ENCODE peak calls at places on chromosomes 3 and 15, in six cellular contexts. One of them, this sample, is unnamed.
A peak's percentile ranks its signal among the peaks of the same experiment; 100 is the strongest.

GRCh38 chr15:75884041-75884440 is 19.6 kb upstream of the FBXO22 start:
- DNase-seq in tibial artery: no peak
- DNase-seq in fibroblast of pulmonary artery: peak; percentile 53
- DNase-seq in astrocyte of the spinal cord: peak; percentile 53
- DNase-seq in SK-N-SH: no peak
- DNase-seq in cardiac muscle cell: no peak
- DNase-seq in this sample: peak; percentile 55

GRCh38 chr15:79939399-79939798 is 31.6 kb downstream of the BCL2A1 start:
- DNase-seq in tibial artery: no peak
- DNase-seq in fibroblast of pulmonary artery: no peak
- DNase-seq in astrocyte of the spinal cord: no peak
- DNase-seq in SK-N-SH: no peak
- DNase-seq in cardiac muscle cell: no peak
- DNase-seq in this sample: no peak

GRCh38 chr3:66480666-66481065 is 20.2 kb downstream of the LRIG1 start:
- DNase-seq in tibial artery: no peak
- DNase-seq in fibroblast of pulmonary artery: peak; percentile 49
- DNase-seq in astrocyte of the spinal cord: peak; percentile 69
- DNase-seq in SK-N-SH: no peak
- DNase-seq in cardiac muscle cell: no peak
- DNase-seq in this sample: no peak

GRCh38 chr15:55587321-55588069 is 650 bp downstream of the PYGO1 start:
- DNase-seq in tibial artery: peak; percentile 22
- DNase-seq in fibroblast of pulmonary artery: peak; percentile 47
- DNase-seq in astrocyte of the spinal cord: peak; percentile 68
- DNase-seq in SK-N-SH: peak; percentile 83
- DNase-seq in cardiac muscle cell: peak; percentile 66
- DNase-seq in this sample: peak; percentile 51

GRCh38 chr3:87270908-87271727 is 5.3 kb downstream of the POU1F1 start:
- DNase-seq in tibial artery: no peak
- DNase-seq in fibroblast of pulmonary artery: peak; percentile 31
- DNase-seq in astrocyte of the spinal cord: no peak
- DNase-seq in SK-N-SH: no peak
- DNase-seq in cardiac muscle cell: no peak
- DNase-seq in this sample: no peak

GRCh38 chr3:20073683-20074082 is 33.4 kb downstream of the KAT2B start:
- DNase-seq in tibial artery: no peak
- DNase-seq in fibroblast of pulmonary artery: peak; percentile 35
- DNase-seq in astrocyte of the spinal cord: no peak
- DNase-seq in SK-N-SH: no peak
- DNase-seq in cardiac muscle cell: no peak
- DNase-seq in this sample: no peak

GRCh38 chr15:58475573-58476524 is 44.1 kb downstream of the LIPC start:
- DNase-seq in tibial artery: peak; percentile 58
- DNase-seq in fibroblast of pulmonary artery: peak; percentile 77
- DNase-seq in astrocyte of the spinal cord: peak; percentile 75
- DNase-seq in SK-N-SH: no peak
- DNase-seq in cardiac muscle cell: no peak
- DNase-seq in this sample: peak; percentile 35

GRCh38 chr15:78628227-78628626 is 7.4 kb upstream of the CHRNA3 start:
- DNase-seq in tibial artery: no peak
- DNase-seq in fibroblast of pulmonary artery: no peak
- DNase-seq in astrocyte of the spinal cord: no peak
- DNase-seq in SK-N-SH: no peak
- DNase-seq in cardiac muscle cell: no peak
- DNase-seq in this sample: no peak

GRCh38 chr3:36227982-36228381 is 152.3 kb upstream of the STAC start:
- DNase-seq in tibial artery: no peak
- DNase-seq in fibroblast of pulmonary artery: no peak
- DNase-seq in astrocyte of the spinal cord: no peak
- DNase-seq in SK-N-SH: no peak
- DNase-seq in cardiac muscle cell: no peak
- DNase-seq in this sample: peak; percentile 7

GRCh38 chr15:66302489-66302888 is 9.1 kb downstream of the DIS3L start:
- DNase-seq in tibial artery: no peak
- DNase-seq in fibroblast of pulmonary artery: no peak
- DNase-seq in astrocyte of the spinal cord: no peak
- DNase-seq in SK-N-SH: no peak
- DNase-seq in cardiac muscle cell: no peak
- DNase-seq in this sample: no peak

GRCh38 chr15:75961332-75961731 is 50.9 kb downstream of the NRG4 start:
- DNase-seq in tibial artery: no peak
- DNase-seq in fibroblast of pulmonary artery: no peak
- DNase-seq in astrocyte of the spinal cord: no peak
- DNase-seq in SK-N-SH: no peak
- DNase-seq in cardiac muscle cell: no peak
- DNase-seq in this sample: no peak

GRCh38 chr3:159191454-159191853 is 389.6 kb downstream of the MFSD1 start:
- DNase-seq in tibial artery: no peak
- DNase-seq in fibroblast of pulmonary artery: peak; percentile 51
- DNase-seq in astrocyte of the spinal cord: peak; percentile 78
- DNase-seq in SK-N-SH: no peak
- DNase-seq in cardiac muscle cell: no peak
- DNase-seq in this sample: peak; percentile 69

GRCh38 chr3:127265581-127265981 is 22.3 kb downstream of the PRR20G start:
- DNase-seq in tibial artery: no peak
- DNase-seq in fibroblast of pulmonary artery: no peak
- DNase-seq in astrocyte of the spinal cord: no peak
- DNase-seq in SK-N-SH: no peak
- DNase-seq in cardiac muscle cell: no peak
- DNase-seq in this sample: no peak

GRCh38 chr15:42890161-42890913 is 30.2 kb downstream of the TTBK2 start:
- DNase-seq in tibial artery: no peak
- DNase-seq in fibroblast of pulmonary artery: peak; percentile 93
- DNase-seq in astrocyte of the spinal cord: peak; percentile 80
- DNase-seq in SK-N-SH: no peak
- DNase-seq in cardiac muscle cell: no peak
- DNase-seq in this sample: peak; percentile 68

GRCh38 chr3:139774570-139775302 is 97.0 kb upstream of the NMNAT3 start:
- DNase-seq in tibial artery: no peak
- DNase-seq in fibroblast of pulmonary artery: peak; percentile 11
- DNase-seq in astrocyte of the spinal cord: peak; percentile 65
- DNase-seq in SK-N-SH: peak; percentile 36
- DNase-seq in cardiac muscle cell: peak; percentile 24
- DNase-seq in this sample: peak; percentile 90

GRCh38 chr3:188819939-188820338 is 351.8 kb upstream of the TPRG1 start:
- DNase-seq in tibial artery: no peak
- DNase-seq in fibroblast of pulmonary artery: peak; percentile 77
- DNase-seq in astrocyte of the spinal cord: no peak
- DNase-seq in SK-N-SH: no peak
- DNase-seq in cardiac muscle cell: no peak
- DNase-seq in this sample: peak; percentile 68

GRCh38 chr15:62464705-62465104 is 299.6 kb upstream of the C2CD4B start:
- DNase-seq in tibial artery: no peak
- DNase-seq in fibroblast of pulmonary artery: peak; percentile 35
- DNase-seq in astrocyte of the spinal cord: peak; percentile 20
- DNase-seq in SK-N-SH: no peak
- DNase-seq in cardiac muscle cell: no peak
- DNase-seq in this sample: peak; percentile 63
- H3K4me3 ChIP-seq in tibial artery: no peak overlapping the region
- H3K4me3 ChIP-seq in fibroblast of pulmonary artery: no peak overlapping the region
- H3K4me3 ChIP-seq in astrocyte of the spinal cord: no peak overlapping the region
- H3K4me3 ChIP-seq in SK-N-SH: no peak overlapping the region
- H3K4me3 ChIP-seq in cardiac muscle cell: no peak overlapping the region
- H3K4me3 ChIP-seq in this sample: no peak overlapping the region

GRCh38 chr3:152646004-152646403 is 188.9 kb upstream of the P2RY1 start:
- DNase-seq in tibial artery: no peak
- DNase-seq in fibroblast of pulmonary artery: no peak
- DNase-seq in astrocyte of the spinal cord: no peak
- DNase-seq in SK-N-SH: no peak
- DNase-seq in cardiac muscle cell: no peak
- DNase-seq in this sample: no peak
- TF ChIP-seq CTCF in tibial artery: no peak
- TF ChIP-seq CTCF in fibroblast of pulmonary artery: no peak
- TF ChIP-seq CTCF in astrocyte of the spinal cord: no peak
- TF ChIP-seq CTCF in SK-N-SH: no peak
- TF ChIP-seq CTCF in cardiac muscle cell: no peak
- TF ChIP-seq CTCF in this sample: no peak

GRCh38 chr3:169241575-169241927 is 422.0 kb downstream of the MECOM start:
- DNase-seq in tibial artery: no peak
- DNase-seq in fibroblast of pulmonary artery: peak; percentile 88
- DNase-seq in astrocyte of the spinal cord: peak; percentile 81
- DNase-seq in SK-N-SH: no peak
- DNase-seq in cardiac muscle cell: no peak
- DNase-seq in this sample: peak; percentile 84
- H3K4me3 ChIP-seq in tibial artery: no peak overlapping the region
- H3K4me3 ChIP-seq in fibroblast of pulmonary artery: peak overlapping the region; percentile 63
- H3K4me3 ChIP-seq in astrocyte of the spinal cord: no peak overlapping the region
- H3K4me3 ChIP-seq in SK-N-SH: peak overlapping the region; percentile 35
- H3K4me3 ChIP-seq in cardiac muscle cell: peak overlapping the region; percentile 27
- H3K4me3 ChIP-seq in this sample: no peak overlapping the region

DNA sequence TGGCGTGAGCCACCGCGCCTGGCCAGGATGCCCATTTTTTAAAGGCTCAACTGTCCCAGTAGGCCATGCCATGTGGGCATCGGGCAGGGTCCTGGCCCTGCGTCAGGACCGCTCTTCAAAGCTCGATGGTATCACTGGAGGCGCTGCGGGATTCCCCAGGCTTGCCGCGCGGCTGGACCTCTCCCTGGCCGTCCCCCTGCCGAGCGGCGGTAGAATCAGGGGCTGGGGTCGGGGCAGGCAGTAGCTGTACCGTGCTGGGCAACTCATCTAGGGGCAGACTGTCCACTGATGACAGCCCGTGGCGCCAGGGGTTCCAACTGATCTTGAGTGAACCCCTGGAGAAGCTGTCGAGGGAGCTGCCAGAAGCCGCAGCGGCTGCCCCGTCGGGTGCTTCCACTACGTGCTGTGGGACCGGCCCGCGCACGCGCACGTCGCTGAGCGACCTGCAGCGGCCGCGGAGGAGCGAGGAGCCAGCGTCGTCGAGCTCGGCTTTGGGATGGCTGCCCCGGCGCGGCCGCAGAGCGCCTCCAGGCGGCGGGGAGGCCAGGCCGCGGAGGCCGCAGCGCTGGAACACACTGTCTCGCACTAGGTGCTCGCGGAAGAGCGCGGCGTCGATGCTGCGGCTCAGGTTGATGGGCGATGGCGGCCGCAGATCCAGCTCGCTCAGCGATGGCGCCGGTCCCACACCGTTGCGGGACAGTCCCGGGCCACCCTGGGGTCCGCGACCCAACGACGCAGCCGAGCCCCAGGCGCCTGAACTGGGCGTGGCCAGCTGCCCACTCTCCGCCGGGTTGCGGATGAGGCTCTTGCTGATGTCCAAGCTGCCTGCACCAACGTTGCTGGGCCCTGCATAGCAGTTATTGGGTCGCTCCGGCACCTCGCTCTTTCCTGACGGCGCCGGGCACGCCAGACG is 5.8 kb downstream of the PRRT3 start:
- DNase-seq in tibial artery: peak; percentile 84
- DNase-seq in fibroblast of pulmonary artery: peak; percentile 92
- DNase-seq in astrocyte of the spinal cord: peak; percentile 91
- DNase-seq in SK-N-SH: peak; percentile 89
- DNase-seq in cardiac muscle cell: peak; percentile 93
- DNase-seq in this sample: peak; percentile 95
- TF ChIP-seq CTCF in tibial artery: peak; percentile 77
- TF ChIP-seq CTCF in fibroblast of pulmonary artery: peak; percentile 34
- TF ChIP-seq CTCF in astrocyte of the spinal cord: peak; percentile 69
- TF ChIP-seq CTCF in SK-N-SH: peak; percentile 52
- TF ChIP-seq CTCF in cardiac muscle cell: peak; percentile 74
- TF ChIP-seq CTCF in this sample: peak; percentile 54

DNA sequence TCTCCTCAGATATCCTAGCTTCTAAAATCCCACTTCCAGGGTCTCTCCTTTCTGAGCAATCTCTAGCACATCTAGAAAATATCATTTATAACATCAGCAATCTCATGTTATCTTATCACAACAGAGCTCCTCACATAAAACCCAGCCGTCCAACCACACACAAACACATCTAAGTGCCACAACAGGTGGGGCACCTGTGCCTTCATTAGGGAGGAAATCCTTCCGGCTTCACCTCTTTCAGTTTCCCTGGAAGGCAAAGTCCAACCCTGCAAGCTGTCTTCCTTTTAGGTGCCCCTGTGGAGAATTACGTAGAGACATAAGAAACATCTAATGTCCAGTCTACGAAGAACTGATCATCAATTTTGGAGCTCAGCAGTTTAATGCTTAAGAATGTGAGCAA is 1.6 kb downstream of the ZDHHC3 start:
- DNase-seq in tibial artery: no peak
- DNase-seq in fibroblast of pulmonary artery: no peak
- DNase-seq in astrocyte of the spinal cord: no peak
- DNase-seq in SK-N-SH: no peak
- DNase-seq in cardiac muscle cell: no peak
- DNase-seq in this sample: no peak
- H3K4me3 ChIP-seq in tibial artery: peak overlapping the region; percentile 84
- H3K4me3 ChIP-seq in fibroblast of pulmonary artery: peak overlapping the region; percentile 98
- H3K4me3 ChIP-seq in astrocyte of the spinal cord: no peak overlapping the region
- H3K4me3 ChIP-seq in SK-N-SH: peak overlapping the region; percentile 95
- H3K4me3 ChIP-seq in cardiac muscle cell: peak overlapping the region; percentile 93
- H3K4me3 ChIP-seq in this sample: peak overlapping the region; percentile 98

GRCh38 chr3:154684021-154684420 is 254.0 kb upstream of the GPR149 start:
- DNase-seq in tibial artery: no peak
- DNase-seq in fibroblast of pulmonary artery: no peak
- DNase-seq in astrocyte of the spinal cord: no peak
- DNase-seq in SK-N-SH: no peak
- DNase-seq in cardiac muscle cell: no peak
- DNase-seq in this sample: no peak
- TF ChIP-seq CTCF in tibial artery: no peak
- TF ChIP-seq CTCF in fibroblast of pulmonary artery: no peak
- TF ChIP-seq CTCF in astrocyte of the spinal cord: no peak
- TF ChIP-seq CTCF in SK-N-SH: no peak
- TF ChIP-seq CTCF in cardiac muscle cell: no peak
- TF ChIP-seq CTCF in this sample: no peak

This sample was measured in choroid plexus epithelial cell.